ENCODE peak calls at places on chromosomes 5 and 9, in seven cellular contexts. One of them, this sample, is unnamed.

GRCh38 chr9:133717113-133718031 is 20.8 kb downstream of the SARDH start:
- DNase-seq in mucosa of descending colon: no peak
- DNase-seq in stomach: no peak
- DNase-seq in Calu3: no peak
- DNase-seq in MCF 10A: no peak
- DNase-seq in Caco-2: no peak
- DNase-seq in fibroblast of mammary gland: no peak
- DNase-seq in this sample: peak; percentile 7

GRCh38 chr5:159620853-159621540 is 290.7 kb upstream of the IL12B start:
- DNase-seq in MCF 10A: peak; percentile 59
- DNase-seq in Caco-2: no peak
- DNase-seq in mucosa of descending colon: no peak
- DNase-seq in fibroblast of mammary gland: no peak
- DNase-seq in stomach: no peak
- DNase-seq in Calu3: no peak
- DNase-seq in this sample: no peak

GRCh38 chr5:138722518-138722917 is 30.7 kb upstream of the CTNNA1 start:
- DNase-seq in Calu3: no peak
- DNase-seq in stomach: peak; percentile 65
- DNase-seq in Caco-2: peak; percentile 77
- DNase-seq in mucosa of descending colon: no peak
- DNase-seq in fibroblast of mammary gland: no peak
- DNase-seq in MCF 10A: peak; percentile 62
- DNase-seq in this sample: no peak

GRCh38 chr5:122846051-122846567 is 696 bp downstream of the SNX24 start:
- DNase-seq in fibroblast of mammary gland: peak; percentile 62
- DNase-seq in stomach: no peak
- DNase-seq in Calu3: peak; percentile 30
- DNase-seq in Caco-2: no peak
- DNase-seq in MCF 10A: peak; percentile 86
- DNase-seq in mucosa of descending colon: no peak
- DNase-seq in this sample: no peak

GRCh38 chr9:123034881-123035465 is 1.5 kb downstream of the GPR21 start:
- DNase-seq in stomach: no peak
- DNase-seq in Calu3: no peak
- DNase-seq in MCF 10A: no peak
- DNase-seq in mucosa of descending colon: no peak
- DNase-seq in fibroblast of mammary gland: no peak
- DNase-seq in Caco-2: no peak
- DNase-seq in this sample: no peak

GRCh38 chr5:138226917-138227316 is 13.8 kb upstream of the CDC23 start:
- DNase-seq in mucosa of descending colon: no peak
- DNase-seq in Caco-2: no peak
- DNase-seq in MCF 10A: no peak
- DNase-seq in Calu3: no peak
- DNase-seq in fibroblast of mammary gland: no peak
- DNase-seq in stomach: no peak
- DNase-seq in this sample: no peak

GRCh38 chr5:143401846-143402463 is 1.5 kb downstream of the NR3C1 start:
- DNase-seq in mucosa of descending colon: no peak
- DNase-seq in MCF 10A: peak; percentile 64
- DNase-seq in Caco-2: no peak
- DNase-seq in stomach: no peak
- DNase-seq in Calu3: no peak
- DNase-seq in fibroblast of mammary gland: peak; percentile 30
- DNase-seq in this sample: no peak

GRCh38 chr5:78361226-78361993 is 993 bp downstream of the SCAMP1 start:
- DNase-seq in Caco-2: peak; percentile 51
- DNase-seq in stomach: peak; percentile 79
- DNase-seq in fibroblast of mammary gland: peak; percentile 84
- DNase-seq in mucosa of descending colon: no peak
- DNase-seq in Calu3: peak; percentile 35
- DNase-seq in MCF 10A: peak; percentile 71
- DNase-seq in this sample: no peak

GRCh38 chr5:84411832-84412605 is 27.3 kb upstream of the EDIL3 start:
- DNase-seq in Calu3: no peak
- DNase-seq in mucosa of descending colon: no peak
- DNase-seq in MCF 10A: peak; percentile 84
- DNase-seq in fibroblast of mammary gland: peak; percentile 56
- DNase-seq in Caco-2: no peak
- DNase-seq in stomach: no peak
- DNase-seq in this sample: no peak

GRCh38 chr5:146877783-146878470 is 630 bp downstream of the PPP2R2B start:
- DNase-seq in MCF 10A: no peak
- DNase-seq in mucosa of descending colon: no peak
- DNase-seq in fibroblast of mammary gland: no peak
- DNase-seq in Caco-2: peak; percentile 32
- DNase-seq in stomach: no peak
- DNase-seq in Calu3: peak; percentile 47
- DNase-seq in this sample: peak; percentile 62

GRCh38 chr5:67092447-67093023 is 104.1 kb downstream of the CD180 start:
- DNase-seq in mucosa of descending colon: no peak
- DNase-seq in fibroblast of mammary gland: peak; percentile 34
- DNase-seq in stomach: no peak
- DNase-seq in MCF 10A: no peak
- DNase-seq in Calu3: no peak
- DNase-seq in Caco-2: no peak
- DNase-seq in this sample: no peak

GRCh38 chr5:127001621-127002296 is 28.6 kb downstream of the MARCHF3 start:
- DNase-seq in MCF 10A: no peak
- DNase-seq in Calu3: no peak
- DNase-seq in Caco-2: no peak
- DNase-seq in mucosa of descending colon: no peak
- DNase-seq in fibroblast of mammary gland: peak; percentile 94
- DNase-seq in stomach: no peak
- DNase-seq in this sample: no peak

GRCh38 chr9:109868222-109868621 is 88.2 kb downstream of the PALM2AKAP2 start:
- DNase-seq in stomach: no peak
- DNase-seq in Caco-2: no peak
- DNase-seq in fibroblast of mammary gland: no peak
- DNase-seq in MCF 10A: no peak
- DNase-seq in Calu3: no peak
- DNase-seq in mucosa of descending colon: no peak
- DNase-seq in this sample: no peak

GRCh38 chr9:83027153-83027867 is 35.6 kb downstream of the RASEF start:
- DNase-seq in MCF 10A: peak; percentile 84
- DNase-seq in fibroblast of mammary gland: peak; percentile 88
- DNase-seq in Calu3: no peak
- DNase-seq in stomach: no peak
- DNase-seq in Caco-2: no peak
- DNase-seq in mucosa of descending colon: no peak
- DNase-seq in this sample: no peak

GRCh38 chr5:1507457-1507856 is 16.3 kb downstream of the LPCAT1 start:
- DNase-seq in Calu3: no peak
- DNase-seq in mucosa of descending colon: peak; percentile 42
- DNase-seq in stomach: no peak
- DNase-seq in MCF 10A: no peak
- DNase-seq in fibroblast of mammary gland: no peak
- DNase-seq in Caco-2: peak; percentile 15
- DNase-seq in this sample: peak; percentile 8

GRCh38 chr9:110040788-110041187 is 167.2 kb downstream of the C9orf152 start:
- DNase-seq in mucosa of descending colon: no peak
- DNase-seq in fibroblast of mammary gland: peak; percentile 84
- DNase-seq in Calu3: no peak
- DNase-seq in MCF 10A: no peak
- DNase-seq in stomach: no peak
- DNase-seq in Caco-2: no peak
- DNase-seq in this sample: no peak

GRCh38 chr5:108515706-108516105 is 133.8 kb upstream of the FBXL17 start:
- DNase-seq in fibroblast of mammary gland: peak; percentile 4
- DNase-seq in Caco-2: no peak
- DNase-seq in Calu3: no peak
- DNase-seq in stomach: no peak
- DNase-seq in mucosa of descending colon: no peak
- DNase-seq in MCF 10A: no peak
- DNase-seq in this sample: no peak

GRCh38 chr5:98258939-98259338 is 514.5 kb upstream of the RGMB start:
- DNase-seq in Calu3: no peak
- DNase-seq in mucosa of descending colon: no peak
- DNase-seq in stomach: no peak
- DNase-seq in Caco-2: no peak
- DNase-seq in MCF 10A: no peak
- DNase-seq in fibroblast of mammary gland: no peak
- DNase-seq in this sample: no peak

GRCh38 chr5:154593091-154593490 is 115.1 kb upstream of the HAND1 start:
- DNase-seq in Caco-2: no peak
- DNase-seq in stomach: no peak
- DNase-seq in mucosa of descending colon: no peak
- DNase-seq in MCF 10A: peak; percentile 80
- DNase-seq in Calu3: no peak
- DNase-seq in fibroblast of mammary gland: peak; percentile 76
- DNase-seq in this sample: no peak

GRCh38 chr5:99936911-99937310 is 598.3 kb upstream of the FAM174A start:
- DNase-seq in stomach: no peak
- DNase-seq in fibroblast of mammary gland: no peak
- DNase-seq in MCF 10A: no peak
- DNase-seq in mucosa of descending colon: no peak
- DNase-seq in Calu3: no peak
- DNase-seq in Caco-2: no peak
- DNase-seq in this sample: no peak

GRCh38 chr5:10332301-10332700 is 21.2 kb upstream of the MARCHF6 start:
- DNase-seq in mucosa of descending colon: no peak
- DNase-seq in Calu3: no peak
- DNase-seq in stomach: no peak
- DNase-seq in MCF 10A: no peak
- DNase-seq in Caco-2: no peak
- DNase-seq in fibroblast of mammary gland: no peak
- DNase-seq in this sample: no peak

GRCh38 chr5:126806-127205 is 34.8 kb downstream of the PLEKHG4B start:
- DNase-seq in stomach: no peak
- DNase-seq in mucosa of descending colon: no peak
- DNase-seq in Calu3: no peak
- DNase-seq in MCF 10A: no peak
- DNase-seq in fibroblast of mammary gland: no peak
- DNase-seq in Caco-2: no peak
- DNase-seq in this sample: no peak

GRCh38 chr5:55691265-55692105 is 20.6 kb downstream of the SLC38A9 start:
- DNase-seq in stomach: no peak
- DNase-seq in mucosa of descending colon: no peak
- DNase-seq in MCF 10A: peak; percentile 56
- DNase-seq in fibroblast of mammary gland: peak; percentile 70
- DNase-seq in Calu3: no peak
- DNase-seq in Caco-2: no peak
- DNase-seq in this sample: no peak

GRCh38 chr9:26850995-26851394 is 41.6 kb downstream of the CAAP1 start:
- DNase-seq in fibroblast of mammary gland: no peak
- DNase-seq in stomach: no peak
- DNase-seq in Caco-2: no peak
- DNase-seq in mucosa of descending colon: no peak
- DNase-seq in MCF 10A: no peak
- DNase-seq in Calu3: no peak
- DNase-seq in this sample: no peak

DNA sequence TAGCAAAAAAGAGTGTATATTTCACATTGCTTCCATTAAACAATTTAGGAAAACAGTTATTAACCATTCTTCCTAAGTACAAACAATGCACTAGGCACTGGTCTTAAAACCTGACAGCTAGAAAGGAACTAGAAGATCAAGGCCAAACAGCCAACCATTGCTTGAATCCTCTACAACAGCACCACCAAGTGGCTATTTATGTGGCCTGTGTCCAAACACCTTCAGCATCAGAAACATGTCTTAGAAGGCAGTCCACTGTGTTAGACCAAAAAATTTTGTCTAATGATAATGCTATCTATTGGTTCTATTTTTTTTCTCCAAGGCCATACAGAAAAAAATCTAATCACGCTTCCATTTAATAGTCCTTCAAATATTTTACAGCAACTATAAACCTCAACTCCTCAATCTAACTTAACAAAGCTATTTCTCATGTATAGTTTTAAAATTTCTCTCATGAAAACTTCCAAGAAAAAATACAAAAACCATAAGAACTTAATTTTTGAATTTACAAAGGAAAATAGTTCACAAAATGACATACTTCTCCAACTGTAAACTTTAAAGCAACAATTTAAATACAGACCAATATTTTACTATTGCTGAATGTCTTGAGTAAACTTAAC is 36.1 kb downstream of the CAAP1 start:
- DNase-seq in mucosa of descending colon: no peak
- DNase-seq in Calu3: peak; percentile 36
- DNase-seq in Caco-2: peak; percentile 29
- DNase-seq in fibroblast of mammary gland: peak; percentile 84
- DNase-seq in stomach: no peak
- DNase-seq in MCF 10A: peak; percentile 76
- DNase-seq in this sample: peak; percentile 35
- TF ChIP-seq CTCF in mucosa of descending colon: peak; percentile 25
- TF ChIP-seq CTCF in Calu3: peak; percentile 26
- TF ChIP-seq CTCF in Caco-2: peak; percentile 18
- TF ChIP-seq CTCF in fibroblast of mammary gland: peak; percentile 90
- TF ChIP-seq CTCF in stomach: no peak
- TF ChIP-seq CTCF in MCF 10A: peak; percentile 83
- TF ChIP-seq CTCF in this sample: peak; percentile 69

DNA sequence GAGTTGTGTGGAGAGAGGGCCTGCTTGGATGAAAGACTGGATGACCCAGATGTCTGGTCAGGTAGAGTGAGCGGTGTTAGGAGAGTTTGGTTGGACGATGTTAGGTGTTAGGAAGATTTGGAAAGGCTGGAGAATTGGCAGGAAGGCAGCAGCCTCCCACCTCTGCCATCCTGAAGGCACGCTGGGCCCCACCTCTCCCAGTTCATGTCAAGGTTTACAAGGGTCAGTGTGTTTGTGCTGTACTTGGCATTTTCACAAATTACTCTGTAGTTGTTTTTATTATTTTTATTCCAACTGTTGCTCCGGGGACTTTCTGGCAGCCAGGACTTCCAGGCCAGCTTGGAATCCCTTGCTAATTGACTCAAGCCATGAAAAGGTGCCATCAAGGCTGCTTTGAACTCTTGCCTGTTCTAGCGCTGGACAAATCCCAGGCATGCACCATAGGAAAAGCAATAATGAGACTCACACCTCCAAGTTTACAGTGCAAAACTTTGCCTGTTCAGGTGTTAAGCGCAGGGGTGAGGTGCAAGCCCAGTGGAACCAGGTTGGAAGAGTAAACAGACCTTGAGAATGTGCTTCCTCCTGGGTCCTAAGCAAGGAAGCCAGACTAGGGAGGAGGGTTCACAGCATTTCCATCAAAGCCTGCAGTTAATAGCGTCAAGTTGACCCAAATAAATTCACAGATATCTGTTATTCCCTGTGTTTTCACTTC is 41.7 kb upstream of the KLF9 start:
- DNase-seq in fibroblast of mammary gland: no peak
- DNase-seq in MCF 10A: no peak
- DNase-seq in Caco-2: no peak
- DNase-seq in mucosa of descending colon: no peak
- DNase-seq in stomach: peak; percentile 46
- DNase-seq in Calu3: no peak
- DNase-seq in this sample: no peak
- TF ChIP-seq CTCF in fibroblast of mammary gland: no peak
- TF ChIP-seq CTCF in MCF 10A: no peak
- TF ChIP-seq CTCF in Caco-2: no peak
- TF ChIP-seq CTCF in mucosa of descending colon: no peak
- TF ChIP-seq CTCF in stomach: no peak
- TF ChIP-seq CTCF in Calu3: no peak
- TF ChIP-seq CTCF in this sample: no peak

GRCh38 chr5:180104131-180104530 is 32.6 kb upstream of the RNF130 start:
- DNase-seq in MCF 10A: no peak
- DNase-seq in stomach: no peak
- DNase-seq in fibroblast of mammary gland: no peak
- DNase-seq in Caco-2: no peak
- DNase-seq in mucosa of descending colon: no peak
- DNase-seq in Calu3: no peak
- DNase-seq in this sample: no peak
- TF ChIP-seq CTCF in MCF 10A: no peak
- TF ChIP-seq CTCF in stomach: no peak
- TF ChIP-seq CTCF in fibroblast of mammary gland: no peak
- TF ChIP-seq CTCF in Caco-2: no peak
- TF ChIP-seq CTCF in mucosa of descending colon: no peak
- TF ChIP-seq CTCF in Calu3: no peak
- TF ChIP-seq CTCF in this sample: no peak

GRCh38 chr9:5425006-5425628 is 12.6 kb downstream of the PLGRKT start:
- DNase-seq in fibroblast of mammary gland: peak; percentile 47
- DNase-seq in Calu3: no peak
- DNase-seq in MCF 10A: peak; percentile 44
- DNase-seq in Caco-2: no peak
- DNase-seq in mucosa of descending colon: no peak
- DNase-seq in stomach: no peak
- DNase-seq in this sample: no peak
- TF ChIP-seq CTCF in fibroblast of mammary gland: peak; percentile 58
- TF ChIP-seq CTCF in Calu3: peak; percentile 38
- TF ChIP-seq CTCF in MCF 10A: peak; percentile 51
- TF ChIP-seq CTCF in Caco-2: no peak
- TF ChIP-seq CTCF in mucosa of descending colon: no peak
- TF ChIP-seq CTCF in stomach: no peak
- TF ChIP-seq CTCF in this sample: peak; percentile 69